ENCODE peak calls at places on chromosome 10, in ten cellular contexts. G is fibroblast of pulmonary artery, F is body of pancreas, T is HCT116, O is NB4, Z is AG10803, Y is mucosa of descending colon, R is foreskin fibroblast, W is PC-9, A is GM12865. P is an unnamed sample.

GRCh38 chr10:11088709-11089108 is 71.0 kb downstream of the CELF2 start:
- DNase-seq in Z (no peak), A (no peak), G (no peak), R (no peak), W (no peak), F (no peak), T (no peak), Y (no peak), O (no peak), P (no peak)

GRCh38 chr10:130221456-130222375 is 85.5 kb downstream of the GLRX3 start:
- DNase-seq in Z (no peak), Y (no peak), A (no peak), G (no peak), F (no peak), O (no peak), T (no peak), W (no peak), R (no peak), P (no peak)

GRCh38 chr10:70981171-70981836 is 92.9 kb upstream of the PCBD1 start:
- DNase-seq in F (no peak), T (no peak), R (no peak), Z (no peak), W (no peak), A (no peak), G (no peak), Y (no peak), O (no peak), P (no peak)

GRCh38 chr10:72888151-72888638 is 5.3 kb upstream of the OIT3 start:
- DNase-seq in T (no peak), G (no peak), Z (no peak), F (no peak), W (no peak), R (no peak), O (no peak), Y (no peak), A (no peak), P (no peak)

GRCh38 chr10:69645296-69645665 is 15.2 kb downstream of the FAM241B start:
- DNase-seq in F (no peak), R (no peak), W (no peak), T (no peak), A (no peak), G (no peak), Z (no peak), O (no peak), Y (no peak), P (no peak)

GRCh38 chr10:73983096-73984047 is 14.5 kb upstream of the VCL start:
- DNase-seq in R (no peak), F (peak), O (peak), W (no peak), Z (no peak), G (no peak), A (no peak), T (no peak), Y (no peak), P (no peak)

GRCh38 chr10:3660753-3661152 is 124.3 kb downstream of the KLF6 start:
- DNase-seq in R (no peak), A (no peak), F (no peak), Y (no peak), O (no peak), Z (no peak), T (no peak), W (no peak), G (no peak), P (no peak)

GRCh38 chr10:49837685-49838084 is 75.6 kb upstream of the OGDHL start:
- DNase-seq in Z (no peak), R (no peak), O (no peak), G (no peak), A (no peak), Y (no peak), T (no peak), F (no peak), W (no peak), P (no peak)

GRCh38 chr10:64537931-64538330 is 1016.7 kb downstream of the REEP3 start:
- DNase-seq in R (no peak), F (no peak), T (no peak), Z (no peak), Y (no peak), O (no peak), W (no peak), A (no peak), G (no peak), P (no peak)

GRCh38 chr10:59753267-59753666 is at the start of gene MRLN:
- DNase-seq in T (no peak), Z (no peak), O (no peak), R (no peak), Y (no peak), G (no peak), A (no peak), F (no peak), W (no peak), P (no peak)

GRCh38 chr10:99551158-99551557 is 18.4 kb downstream of the NKX2-3 start:
- DNase-seq in G (peak), T (no peak), R (peak), Y (peak), O (peak), A (peak), W (no peak), F (no peak), Z (peak), P (no peak)

GRCh38 chr10:19945275-19945674 is 129.0 kb downstream of the PLXDC2 start:
- DNase-seq in W (no peak), F (peak), Z (no peak), Y (no peak), G (no peak), O (no peak), A (no peak), T (no peak), R (no peak), P (no peak)

GRCh38 chr10:128026620-128027281 is 99.5 kb downstream of the MKI67 start:
- DNase-seq in F (no peak), A (no peak), G (no peak), R (no peak), W (no peak), Z (no peak), O (no peak), T (no peak), Y (no peak), P (no peak)

GRCh38 chr10:119608316-119609155 is 11.8 kb upstream of the TIAL1 start:
- DNase-seq in R (no peak), O (peak), G (peak), F (peak), Z (peak), A (peak), T (peak), Y (peak), W (peak), P (no peak)

GRCh38 chr10:95906675-95907453 is 911 bp upstream of the CC2D2B start:
- DNase-seq in T (peak), Y (peak), W (peak), R (peak), O (peak), F (peak), G (peak), A (peak), Z (peak), P (no peak)

GRCh38 chr10:124131176-124131575 is 37.8 kb upstream of the CHST15 start:
- DNase-seq in R (no peak), F (no peak), Z (no peak), O (no peak), W (no peak), Y (no peak), G (no peak), T (no peak), A (no peak), P (no peak)

GRCh38 chr10:75024971-75025523 is 86.4 kb upstream of the SAMD8 start:
- DNase-seq in F (peak), W (no peak), G (no peak), T (no peak), O (no peak), Z (no peak), A (no peak), Y (no peak), R (no peak), P (no peak)

GRCh38 chr10:77475522-77475921 is 162.1 kb downstream of the KCNMA1 start:
- DNase-seq in Y (no peak), T (no peak), A (no peak), R (no peak), G (no peak), Z (no peak), O (no peak), F (no peak), W (no peak), P (no peak)

GRCh38 chr10:71347587-71348395 is 28.7 kb downstream of the SLC29A3 start:
- DNase-seq in A (no peak), Z (no peak), G (no peak), R (no peak), Y (peak), F (no peak), W (no peak), T (no peak), O (no peak), P (no peak)

GRCh38 chr10:19628767-19629443 is 187.3 kb upstream of the PLXDC2 start:
- DNase-seq in F (no peak), R (no peak), G (no peak), W (no peak), Y (no peak), O (no peak), Z (peak), A (no peak), T (no peak), P (no peak)

GRCh38 chr10:18653112-18653511 is 1.7 kb upstream of the NSUN6 start:
- DNase-seq in Z (no peak), W (no peak), R (no peak), G (no peak), A (no peak), O (no peak), Y (no peak), F (no peak), T (no peak), P (no peak)

GRCh38 chr10:92844746-92845145 is 3.6 kb upstream of the EXOC6 start:
- DNase-seq in A (no peak), Y (no peak), O (peak), R (no peak), F (no peak), G (peak), T (no peak), W (no peak), Z (no peak), P (no peak)
- TF ChIP-seq CTCF in A (no peak), Y (no peak), O (no peak), R (no peak), F (no peak), G (no peak), T (peak), W (no peak), Z (no peak), P (no peak)

DNA sequence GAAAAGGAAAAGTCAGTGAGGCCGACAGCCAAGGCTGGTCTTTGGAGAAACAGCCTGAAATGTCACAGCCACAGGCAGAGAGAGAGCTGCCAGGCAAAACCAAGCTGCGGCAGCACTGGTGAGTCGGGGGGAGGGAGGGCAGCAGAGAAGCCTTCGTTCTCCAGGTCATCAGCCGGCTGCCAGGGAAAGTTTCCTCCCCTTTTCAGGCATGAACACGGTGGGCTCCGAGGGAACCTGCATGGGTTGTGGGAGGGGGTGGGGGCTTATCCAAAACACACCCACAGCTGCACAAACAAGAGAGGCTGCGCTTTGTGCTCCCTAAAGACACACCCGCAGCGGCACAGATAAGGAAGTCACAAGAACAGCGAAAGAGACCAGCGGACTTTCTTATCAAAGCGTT is 62.4 kb upstream of the NKX6-2 start:
- DNase-seq in F (no peak), G (no peak), Y (no peak), T (no peak), O (peak), Z (no peak), W (no peak), A (no peak), R (no peak), P (no peak)
- H3K4me3 ChIP-seq in F (no peak), G (no peak), Y (no peak), T (no peak), O (peak), Z (no peak), W (no peak), A (no peak), R (no peak), P (no peak)

GRCh38 chr10:32000937-32001336 is 55.3 kb downstream of the KIF5B start:
- DNase-seq in F (no peak), W (no peak), A (no peak), G (peak), Y (no peak), R (peak), Z (peak), T (no peak), O (no peak), P (peak)

GRCh38 chr10:32007026-32007425 is 49.2 kb downstream of the KIF5B start:
- DNase-seq in O (no peak), T (no peak), A (no peak), Y (no peak), G (no peak), W (no peak), F (no peak), R (no peak), Z (no peak), P (no peak)

GRCh38 chr10:32004161-32004591 is 52.0 kb downstream of the KIF5B start:
- DNase-seq in Z (no peak), G (no peak), Y (no peak), F (peak), R (no peak), O (peak), T (no peak), W (no peak), A (no peak), P (no peak)

GRCh38 chr10:31999836-32000235 is 56.4 kb downstream of the KIF5B start:
- DNase-seq in A (no peak), Y (no peak), R (no peak), F (no peak), G (no peak), Z (no peak), O (no peak), W (no peak), T (no peak), P (no peak)

GRCh38 chr10:32005050-32005449 is 51.2 kb downstream of the KIF5B start:
- DNase-seq in A (peak), G (peak), Z (peak), F (peak), O (peak), Y (peak), W (peak), T (peak), R (peak), P (no peak)
- TF ChIP-seq CTCF in A (peak), G (peak), Z (peak), F (peak), O (peak), Y (no peak), W (peak), T (peak), R (peak), P (peak)

DNA sequence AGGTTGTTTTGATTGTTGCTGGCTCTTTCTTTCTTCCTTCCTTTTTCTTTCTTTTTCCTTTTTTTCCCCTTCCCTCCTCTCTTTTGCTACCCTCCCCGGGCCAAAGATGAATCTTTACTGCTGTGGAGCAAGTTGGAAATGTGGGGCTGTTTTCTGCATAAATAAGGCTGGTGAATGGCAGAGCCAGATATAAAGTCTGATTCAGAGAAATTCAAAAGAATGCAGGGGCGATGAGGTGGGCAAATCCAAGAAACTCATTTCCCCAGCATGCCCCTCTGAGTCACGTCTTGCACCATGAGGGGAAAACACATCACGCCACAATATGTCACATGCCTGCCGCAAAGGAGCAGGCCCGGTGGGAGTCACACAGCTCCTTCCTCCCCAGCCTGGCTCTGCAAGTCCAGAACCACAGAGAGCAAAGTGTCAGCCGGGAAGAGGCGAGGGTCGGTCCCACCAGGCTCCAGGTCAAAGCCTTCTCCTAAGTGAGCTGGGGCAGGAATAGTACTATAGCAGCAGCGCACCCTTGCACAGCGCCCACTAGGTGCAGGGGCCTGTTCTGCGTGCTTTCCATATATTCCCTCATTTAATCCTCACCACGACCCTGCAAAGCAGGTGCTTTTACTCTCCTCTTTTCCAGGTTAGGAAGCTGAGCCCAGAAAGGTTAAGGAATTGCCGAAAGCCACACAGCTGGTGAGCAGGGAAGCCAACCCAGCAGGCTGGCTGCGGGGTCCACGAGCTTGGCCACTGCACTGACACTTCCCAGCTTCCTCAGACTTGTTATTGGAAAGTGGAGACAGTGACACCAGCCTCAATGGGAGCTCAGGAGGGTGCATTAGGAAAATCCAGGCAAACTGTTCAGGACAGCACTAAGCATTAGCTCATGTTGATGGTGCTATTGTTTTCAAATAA is 94.1 kb upstream of the ZMIZ1 start:
- DNase-seq in A (peak), Y (peak), R (peak), G (peak), F (peak), T (peak), O (peak), Z (peak), W (peak), P (peak)
- H3K4me3 ChIP-seq in A (peak), Y (no peak), R (peak), G (peak), F (no peak), T (peak), O (peak), Z (peak), W (peak), P (peak)

GRCh38 chr10:76435154-76435553 is 1003.7 kb downstream of the LRMDA start:
- DNase-seq in G (no peak), W (no peak), Y (no peak), R (no peak), T (no peak), O (no peak), A (no peak), F (no peak), Z (no peak), P (no peak)
- TF ChIP-seq CTCF in G (no peak), W (no peak), Y (no peak), R (no peak), T (no peak), O (no peak), A (no peak), F (no peak), Z (peak), P (no peak)

GRCh38 chr10:667096-667495 is 22.4 kb downstream of the DIP2C start:
- DNase-seq in A (no peak), G (no peak), F (no peak), O (no peak), T (no peak), W (no peak), Z (no peak), R (no peak), Y (peak), P (no peak)

GRCh38 chr10:665579-666091 is 23.8 kb downstream of the DIP2C start:
- DNase-seq in W (no peak), G (peak), A (no peak), F (peak), Z (no peak), Y (peak), T (no peak), R (no peak), O (no peak), P (no peak)

GRCh38 chr10:664893-665292 is 24.6 kb downstream of the DIP2C start:
- DNase-seq in F (no peak), A (no peak), G (no peak), R (no peak), T (no peak), Z (no peak), O (no peak), W (no peak), Y (no peak), P (no peak)

GRCh38 chr10:667602-668143 is 21.8 kb downstream of the DIP2C start:
- DNase-seq in R (no peak), Z (no peak), W (no peak), Y (no peak), A (no peak), G (no peak), O (no peak), T (no peak), F (no peak), P (no peak)

DNA sequence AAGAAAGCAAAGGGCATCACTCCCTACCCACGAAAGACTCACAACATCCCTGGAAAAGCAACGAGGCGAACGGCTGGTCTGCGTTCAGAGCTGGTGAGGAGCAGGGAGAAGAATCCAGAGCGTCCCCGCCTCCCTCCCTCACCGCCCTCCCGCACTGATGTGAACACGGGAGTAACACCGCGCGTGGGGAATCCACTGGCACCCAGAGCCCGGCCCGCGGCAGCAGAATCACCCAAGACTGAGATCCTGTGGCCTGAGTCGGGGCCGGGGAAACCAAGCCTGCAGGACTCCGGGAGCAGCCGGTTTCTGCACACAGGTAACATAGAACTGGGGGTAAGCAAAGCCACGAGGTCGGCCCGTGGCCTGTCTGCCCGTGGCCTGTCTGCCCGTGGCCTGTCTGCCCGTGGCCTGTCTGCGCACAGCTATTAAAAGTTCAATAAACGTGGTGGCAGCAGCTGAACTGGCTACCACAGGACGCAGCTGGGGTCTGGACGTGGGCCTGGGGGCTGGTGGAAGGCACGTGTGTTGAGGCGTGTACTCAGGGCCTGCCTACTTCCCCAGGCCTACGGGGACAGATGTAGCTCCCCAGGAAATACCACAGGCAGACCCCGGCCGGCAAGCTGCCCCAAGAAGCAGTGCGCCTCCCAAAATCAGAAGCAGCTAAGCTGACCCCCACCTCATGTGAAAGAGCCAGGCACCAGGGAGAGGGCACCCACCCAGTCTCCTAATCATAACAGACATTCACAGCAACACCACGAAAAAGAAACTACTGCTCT is 23.0 kb downstream of the DIP2C start:
- DNase-seq in F (peak), Z (no peak), G (no peak), Y (peak), R (no peak), A (no peak), W (no peak), O (no peak), T (no peak), P (no peak)
- H3K4me3 ChIP-seq in F (no peak), Z (no peak), G (peak), Y (no peak), R (no peak), A (no peak), W (no peak), O (no peak), T (no peak), P (no peak)

DNA sequence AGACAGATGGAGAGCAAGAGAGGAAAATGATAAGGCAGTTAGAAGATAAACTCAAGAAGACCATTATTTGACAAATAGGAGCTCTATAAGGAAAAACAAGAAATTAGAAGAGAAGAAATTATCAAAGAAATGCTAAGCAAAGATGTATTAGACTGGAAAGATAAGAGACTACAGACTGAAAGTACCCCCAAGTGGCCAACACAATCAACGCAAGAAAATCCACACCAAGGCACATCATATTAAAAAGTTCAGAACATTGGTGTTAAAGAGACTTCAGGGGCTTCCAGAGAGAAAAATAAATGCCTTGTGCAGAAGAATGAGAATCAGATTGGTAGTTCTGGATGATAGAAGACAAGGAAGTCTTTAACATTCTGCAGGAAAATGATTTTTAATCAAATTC is 46.0 kb downstream of the SH2D4B start:
- DNase-seq in F (no peak), G (peak), W (no peak), Z (no peak), T (no peak), Y (no peak), A (no peak), R (no peak), O (no peak), P (no peak)
- TF ChIP-seq CTCF in F (no peak), G (no peak), W (no peak), Z (no peak), T (no peak), Y (no peak), A (no peak), R (no peak), O (no peak), P (no peak)

P was measured in kidney epithelial cell.